ENCODE peak calls at places on chromosomes 4 and X, in four cellular contexts. W is A549, J is lower leg skin, H is body of pancreas. C is an unnamed sample.

GRCh38 chrX:65035451-65035779 is 59.2 kb upstream of the ZC4H2 start:
- DNase-seq in W (no peak), J (no peak), H (peak), C (no peak)

GRCh38 chrX:69564665-69565064 is 51.2 kb upstream of the EDA start:
- DNase-seq in W (no peak), J (no peak), H (no peak), C (no peak)

GRCh38 chrX:96721398-96721797 is 36.8 kb downstream of the DIAPH2 start:
- DNase-seq in W (no peak), J (no peak), H (no peak), C (no peak)

GRCh38 chr4:17055788-17056187 is 157.3 kb upstream of the LDB2 start:
- DNase-seq in W (no peak), J (no peak), H (no peak), C (no peak)

GRCh38 chr4:111602848-111603247 is 542.4 kb upstream of the FAM241A start:
- DNase-seq in W (no peak), J (no peak), H (no peak), C (no peak)

GRCh38 chrX:2712890-2713860 is 22.1 kb downstream of the CD99 start:
- DNase-seq in W (no peak), J (no peak), H (no peak), C (no peak)

GRCh38 chr4:118221193-118221800 is 131.5 kb downstream of the PRSS12 start:
- DNase-seq in W (no peak), J (no peak), H (no peak), C (no peak)

GRCh38 chrX:72712094-72712755 is 1.9 kb downstream of the PHKA1 start:
- DNase-seq in W (no peak), J (no peak), H (no peak), C (no peak)

GRCh38 chrX:106378616-106379015 is 210.5 kb downstream of the PWWP3B start:
- DNase-seq in W (no peak), J (no peak), H (no peak), C (no peak)

GRCh38 chrX:9351112-9351511 is 113.7 kb upstream of the TBL1X start:
- DNase-seq in W (no peak), J (no peak), H (no peak), C (no peak)

GRCh38 chr4:104735174-104735573 is 240.5 kb upstream of the CXXC4 start:
- DNase-seq in W (no peak), J (no peak), H (no peak), C (no peak)

GRCh38 chrX:150503898-150504219 is 64.6 kb upstream of the MTM1 start:
- DNase-seq in W (peak), J (no peak), H (peak), C (no peak)

GRCh38 chr4:184386271-184386781 is 88.0 kb downstream of the IRF2 start:
- DNase-seq in W (no peak), J (no peak), H (no peak), C (peak)
- TF ChIP-seq POLR2A in W (no peak), J (no peak), H (no peak), C (no peak)

GRCh38 chr4:139555705-139556070 is 331 bp downstream of the SETD7 start:
- DNase-seq in W (no peak), J (no peak), H (peak), C (no peak)

GRCh38 chr4:139555073-139555704 is 830 bp downstream of the SETD7 start:
- DNase-seq in W (peak), J (peak), H (peak), C (peak)

GRCh38 chr4:139556735-139557505 is 901 bp upstream of the SETD7 start:
- DNase-seq in W (peak), J (peak), H (peak), C (peak)

GRCh38 chr4:139557506-139558110 is 1.6 kb upstream of the SETD7 start:
- DNase-seq in W (no peak), J (no peak), H (peak), C (no peak)

DNA sequence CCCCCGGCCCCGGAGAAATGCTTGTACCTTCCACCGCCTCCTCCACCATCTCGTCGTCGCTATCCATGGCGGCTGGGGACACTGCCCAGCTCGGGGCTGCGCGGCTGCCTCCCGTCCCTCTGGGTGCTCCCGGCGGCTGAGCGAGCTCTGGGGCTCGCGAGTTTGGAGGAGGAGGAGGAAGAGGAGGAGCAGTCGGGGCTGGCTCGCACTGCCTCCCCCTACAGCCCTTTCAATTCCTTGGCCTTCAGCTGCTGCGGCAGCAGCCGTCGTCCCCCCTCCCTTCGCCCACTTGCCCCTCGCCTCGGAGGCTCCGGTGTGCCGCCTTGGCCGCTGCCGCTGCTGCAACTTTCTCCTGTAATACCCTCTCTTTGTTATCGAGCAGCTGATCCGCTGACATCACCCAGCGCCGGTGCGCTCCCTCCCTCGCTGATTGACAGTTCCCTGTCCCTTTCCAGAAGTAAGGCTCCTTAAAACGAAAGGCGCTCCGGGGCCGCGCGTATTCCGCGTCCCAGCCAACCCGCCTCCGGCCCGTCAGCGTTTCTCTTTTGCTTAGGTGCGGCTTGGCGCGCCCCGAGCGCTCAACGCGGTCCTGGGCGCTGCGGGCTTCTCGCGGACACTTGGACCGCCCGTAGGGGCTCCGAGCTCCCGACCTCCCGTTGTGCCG is at the start of gene SETD7:
- DNase-seq in W (peak), J (peak), H (peak), C (peak)
- TF ChIP-seq POLR2A in W (peak), J (no peak), H (peak), C (no peak)

GRCh38 chrX:31123335-31123734 is 51.5 kb upstream of the FTHL17 start:
- DNase-seq in W (no peak), J (no peak), H (no peak), C (no peak)
- TF ChIP-seq POLR2A in W (no peak), J (no peak), H (no peak), C (no peak)

DNA sequence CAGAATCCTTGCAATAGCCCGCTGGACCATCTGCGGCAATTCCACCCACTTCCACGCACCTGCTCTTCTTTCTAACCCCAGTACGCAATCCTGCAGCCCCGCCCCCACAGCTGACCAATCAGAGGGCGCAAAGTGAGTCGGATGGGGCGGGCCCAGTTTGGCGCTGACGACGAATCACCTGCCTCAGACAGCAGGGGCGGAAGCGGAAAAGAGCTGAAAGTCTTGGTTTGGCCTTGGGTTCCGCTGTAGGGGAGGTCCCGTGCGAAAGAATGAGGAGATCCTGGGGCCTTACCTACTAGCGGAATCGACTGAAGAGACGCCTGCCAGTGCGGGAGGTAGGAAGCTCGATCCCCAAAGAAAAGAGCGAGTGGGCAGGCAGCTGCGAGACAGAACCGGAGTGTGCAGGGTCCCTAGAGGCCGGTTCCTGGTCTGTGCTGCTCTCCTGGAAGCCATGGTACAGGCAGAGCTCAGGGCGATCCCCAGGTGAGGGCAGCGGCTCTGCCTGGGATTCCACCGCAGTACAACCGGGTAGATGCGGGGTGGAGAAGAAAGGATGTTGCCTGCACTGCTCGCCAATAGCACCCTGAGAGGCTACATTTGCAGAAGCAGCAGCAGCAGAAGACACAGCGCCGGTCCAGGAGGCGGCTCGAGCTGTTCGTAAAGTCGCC is at the start of gene TMEM184C:
- DNase-seq in W (peak), J (peak), H (peak), C (peak)
- TF ChIP-seq POLR2A in W (peak), J (no peak), H (peak), C (peak)

GRCh38 chrX:109327271-109327670 is 154.6 kb downstream of the GUCY2F start:
- DNase-seq in W (no peak), J (no peak), H (no peak), C (no peak)
- TF ChIP-seq POLR2A in W (no peak), J (no peak), H (no peak), C (no peak)

GRCh38 chr4:169010125-169011023 is at the start of gene CBR4:
- DNase-seq in W (peak), J (peak), H (peak), C (peak)
- TF ChIP-seq POLR2A in W (peak), J (no peak), H (peak), C (peak)

GRCh38 chr4:75723117-75723801 is 1.1 kb upstream of the USO1 start:
- DNase-seq in W (no peak), J (no peak), H (no peak), C (no peak)
- TF ChIP-seq POLR2A in W (no peak), J (no peak), H (no peak), C (no peak)

C was measured in heart left ventricle.